ENCODE peak calls at places on chromosomes 1 and 21, in six cellular contexts. U is AG04450, T is lung, R is upper lobe of right lung, F is left lung, Y is ovary. X is an unnamed sample.

GRCh38 chr1:233587958-233588799 is 25.7 kb upstream of the KCNK1 start:
- DNase-seq in U (no peak), T (no peak), R (no peak), F (no peak), Y (no peak), X (no peak)

GRCh38 chr1:246355421-246356230 is 151.5 kb downstream of the SMYD3 start:
- DNase-seq in U (no peak), T (no peak), R (no peak), F (no peak), Y (no peak), X (no peak)

GRCh38 chr1:85300140-85300539 is 23.7 kb upstream of the BCL10 start:
- DNase-seq in U (no peak), T (no peak), R (no peak), F (no peak), Y (no peak), X (no peak)

GRCh38 chr1:18668750-18669404 is 38.2 kb downstream of the PAX7 start:
- DNase-seq in U (no peak), T (peak; percentile 57), R (no peak), F (peak; percentile 47), Y (no peak), X (no peak)

GRCh38 chr1:40313329-40313957 is 3.6 kb downstream of the COL9A2 start:
- DNase-seq in U (no peak), T (no peak), R (no peak), F (no peak), Y (no peak), X (no peak)

GRCh38 chr1:175267716-175268416 is 75.3 kb upstream of the KIAA0040 start:
- DNase-seq in U (no peak), T (peak; percentile 31), R (no peak), F (peak; percentile 33), Y (peak; percentile 14), X (no peak)

GRCh38 chr1:214670098-214670497 is 67.1 kb downstream of the CENPF start:
- DNase-seq in U (no peak), T (no peak), R (no peak), F (no peak), Y (peak; percentile 70), X (no peak)

GRCh38 chr1:229203030-229203751 is 67.7 kb upstream of the RAB4A start:
- DNase-seq in U (no peak), T (no peak), R (no peak), F (no peak), Y (no peak), X (no peak)

GRCh38 chr1:60281360-60281932 is 207.9 kb upstream of the C1orf87 start:
- DNase-seq in U (no peak), T (peak; percentile 56), R (no peak), F (peak; percentile 43), Y (peak; percentile 27), X (no peak)

GRCh38 chr1:204294371-204294770 is 65.4 kb downstream of the PLEKHA6 start:
- DNase-seq in U (peak; percentile 84), T (no peak), R (no peak), F (no peak), Y (peak; percentile 61), X (no peak)

GRCh38 chr1:22383526-22384291 is 67.9 kb upstream of the ZBTB40 start:
- DNase-seq in U (no peak), T (no peak), R (no peak), F (no peak), Y (no peak), X (no peak)

GRCh38 chr1:61082336-61083013 is at the start of gene NFIA:
- DNase-seq in U (no peak), T (peak; percentile 63), R (peak; percentile 75), F (peak; percentile 59), Y (peak; percentile 71), X (no peak)

GRCh38 chr1:17013598-17014320 is 2.0 kb upstream of the ATP13A2 start:
- DNase-seq in U (no peak), T (peak; percentile 35), R (peak; percentile 73), F (peak; percentile 58), Y (no peak), X (no peak)

GRCh38 chr1:53331446-53332187 is 3.7 kb upstream of the LRP8 start:
- DNase-seq in U (no peak), T (no peak), R (peak; percentile 32), F (peak; percentile 22), Y (peak; percentile 5), X (no peak)

GRCh38 chr21:20187028-20187427 is 811.2 kb upstream of the NCAM2 start:
- DNase-seq in U (no peak), T (no peak), R (no peak), F (no peak), Y (no peak), X (no peak)

GRCh38 chr1:150981177-150981804 is 801 bp upstream of the ANXA9 start:
- DNase-seq in U (no peak), T (peak; percentile 49), R (peak; percentile 81), F (peak; percentile 65), Y (no peak), X (no peak)

DNA sequence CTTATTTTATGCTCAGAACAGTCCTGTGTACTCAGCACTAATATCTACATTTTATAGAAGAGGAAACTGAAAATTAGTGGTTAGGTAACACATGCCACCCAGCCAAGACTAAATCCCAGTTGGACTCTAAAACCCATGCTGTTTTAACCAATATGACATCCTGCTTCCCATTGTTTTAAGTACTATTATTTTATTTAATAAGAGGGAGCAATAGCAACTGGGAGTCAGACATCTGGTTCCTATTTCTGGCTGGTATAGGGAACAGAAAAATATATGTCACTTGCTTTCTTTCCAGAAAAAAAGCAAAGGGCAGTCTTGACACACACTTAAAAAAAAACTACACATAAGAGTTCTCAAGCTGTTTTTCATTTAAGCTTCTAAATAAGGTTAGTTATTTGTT is 11.9 kb downstream of the KLHL12 start:
- DNase-seq in U (no peak), T (no peak), R (no peak), F (no peak), Y (no peak), X (no peak)
- TF ChIP-seq CTCF in U (no peak), T (no peak), R (no peak), F (no peak), Y (no peak), X (no peak)

DNA sequence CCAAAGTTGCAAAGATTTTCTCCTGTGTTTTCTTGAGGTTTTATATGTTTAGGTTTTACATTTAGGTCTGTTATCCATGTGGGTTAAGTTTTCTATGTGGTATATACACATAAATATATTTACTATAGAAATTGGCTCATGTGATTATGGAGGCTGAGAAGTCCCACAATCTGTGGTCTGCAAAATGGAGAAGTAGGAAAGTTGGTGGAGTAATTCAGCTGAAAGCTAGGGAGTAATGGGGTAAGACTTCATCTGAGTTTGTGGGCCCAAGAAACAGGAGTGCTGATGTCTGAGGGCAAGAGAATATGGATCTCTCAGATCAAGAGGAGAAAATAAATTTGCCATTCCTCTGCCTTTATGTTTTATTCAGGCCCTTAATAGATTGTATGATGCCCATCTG is 146.0 kb downstream of the GPATCH2 start:
- DNase-seq in U (no peak), T (no peak), R (no peak), F (no peak), Y (no peak), X (no peak)
- H3K9me3 ChIP-seq in U (no peaks in the 10 kb centered on the region), T (no peaks in the 10 kb centered on the region), R (no peaks in the 10 kb centered on the region), F (peaks cover 6% of the 10 kb centered on the region), Y (no peaks in the 10 kb centered on the region), X (no peaks in the 10 kb centered on the region)

DNA sequence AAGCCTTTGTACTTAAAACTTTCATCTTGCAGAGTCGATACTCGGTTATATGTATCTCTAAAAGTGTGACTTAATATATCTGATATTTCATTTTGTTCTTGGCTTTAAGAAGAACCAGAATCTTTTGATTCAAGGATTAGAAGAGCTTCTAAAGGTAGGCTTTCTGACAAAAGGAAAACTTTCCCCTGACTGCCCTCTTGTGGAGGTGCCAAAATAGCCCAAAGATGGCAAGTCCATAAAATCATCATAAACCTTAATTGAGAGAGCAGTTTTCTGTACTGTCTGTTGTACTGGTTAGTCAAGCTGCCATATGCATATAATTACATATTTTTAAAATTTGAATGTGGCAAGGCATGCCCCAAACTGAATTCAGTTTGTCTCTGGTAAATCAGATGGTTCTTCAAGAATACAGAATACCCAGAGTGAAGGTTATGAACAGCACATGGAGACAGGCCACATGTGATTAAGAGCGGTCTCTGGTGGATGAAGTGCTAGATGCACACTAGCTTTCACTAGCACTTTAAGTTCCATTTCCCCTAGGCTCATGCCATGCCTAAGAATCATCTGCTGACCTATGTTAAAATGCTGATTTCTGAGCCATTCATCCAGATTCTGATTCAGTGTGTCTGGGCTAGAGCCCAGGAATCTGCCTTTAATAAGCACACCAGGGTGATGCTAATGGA is 27.7 kb upstream of the ELAVL4 start:
- DNase-seq in U (no peak), T (no peak), R (no peak), F (no peak), Y (no peak), X (no peak)
- TF ChIP-seq CTCF in U (no peak), T (no peak), R (peak; percentile 43), F (no peak), Y (no peak), X (no peak)

GRCh38 chr1:5667513-5668325 is 324.5 kb downstream of the NPHP4 start:
- DNase-seq in U (no peak), T (no peak), R (peak; percentile 40), F (peak; percentile 26), Y (no peak), X (no peak)
- H3K9me3 ChIP-seq in U (peaks cover 74% of the 10 kb centered on the region), T (no peaks in the 10 kb centered on the region), R (no peaks in the 10 kb centered on the region), F (no peaks in the 10 kb centered on the region), Y (no peaks in the 10 kb centered on the region), X (no peaks in the 10 kb centered on the region)

GRCh38 chr21:41960386-41960785 is 6.6 kb upstream of the C2CD2 start:
- DNase-seq in U (no peak), T (no peak), R (no peak), F (no peak), Y (no peak), X (no peak)

GRCh38 chr21:41958886-41959563 is 5.2 kb upstream of the C2CD2 start:
- DNase-seq in U (no peak), T (no peak), R (no peak), F (no peak), Y (no peak), X (no peak)

GRCh38 chr21:41955516-41955915 is 1.7 kb upstream of the C2CD2 start:
- DNase-seq in U (no peak), T (no peak), R (no peak), F (no peak), Y (no peak), X (no peak)

GRCh38 chr21:41956926-41957729 is 3.3 kb upstream of the C2CD2 start:
- DNase-seq in U (peak; percentile 50), T (no peak), R (no peak), F (no peak), Y (peak; percentile 78), X (no peak)

GRCh38 chr21:41957991-41958766 is 4.4 kb upstream of the C2CD2 start:
- DNase-seq in U (peak; percentile 91), T (peak; percentile 58), R (no peak), F (peak; percentile 58), Y (peak; percentile 79), X (no peak)
- TF ChIP-seq CTCF in U (peak; percentile 53), T (no peak), R (peak; percentile 33), F (no peak), Y (no peak), X (no peak)

GRCh38 chr1:159989581-159989980 is 35.5 kb upstream of the SLAMF9 start:
- DNase-seq in U (no peak), T (no peak), R (no peak), F (no peak), Y (no peak), X (no peak)
- H3K9me3 ChIP-seq in U (no peaks in the 10 kb centered on the region), T (no peaks in the 10 kb centered on the region), R (no peaks in the 10 kb centered on the region), F (no peaks in the 10 kb centered on the region), Y (no peaks in the 10 kb centered on the region), X (no peaks in the 10 kb centered on the region)

GRCh38 chr1:177928194-177928593 is 41.7 kb downstream of the SEC16B start:
- DNase-seq in U (no peak), T (no peak), R (no peak), F (no peak), Y (no peak), X (no peak)
- TF ChIP-seq CTCF in U (peak; percentile 45), T (no peak), R (no peak), F (no peak), Y (no peak), X (no peak)